ENCODE peak calls at places on chromosomes 4 and X, in nine cellular contexts. W, X, O, R, I, J, A, C and D are unnamed samples.

GRCh38 chr4:13543648-13544555 is at the start of gene NKX3-2:
- DNase-seq in W (peak), X (peak), O (peak), R (no peak), I (no peak), J (peak), A (no peak), C (no peak), D (no peak)

GRCh38 chrX:19799319-19800182 is 87.8 kb downstream of the SH3KBP1 start:
- DNase-seq in W (no peak), X (peak), O (peak), R (no peak), I (peak), J (no peak), A (no peak), C (no peak), D (no peak)

GRCh38 chr4:163548481-163549243 is 54.2 kb downstream of the TMA16 start:
- DNase-seq in W (peak), X (peak), O (peak), R (no peak), I (peak), J (peak), A (no peak), C (no peak), D (peak)

GRCh38 chrX:66050140-66050569 is 10.3 kb upstream of the VSIG4 start:
- DNase-seq in W (no peak), X (no peak), O (no peak), R (no peak), I (no peak), J (no peak), A (no peak), C (no peak), D (no peak)

GRCh38 chr4:145041378-145041777 is 56.6 kb downstream of the ANAPC10 start:
- DNase-seq in W (peak), X (no peak), O (no peak), R (no peak), I (no peak), J (no peak), A (no peak), C (no peak), D (peak)

GRCh38 chrX:1421433-1422134 is 29.7 kb upstream of the SLC25A6 start:
- DNase-seq in W (no peak), X (no peak), O (no peak), R (no peak), I (no peak), J (no peak), A (peak), C (no peak), D (no peak)

GRCh38 chrX:46627044-46627443 is 53.5 kb downstream of the CHST7 start:
- DNase-seq in W (no peak), X (no peak), O (no peak), R (no peak), I (no peak), J (no peak), A (no peak), C (no peak), D (no peak)

GRCh38 chr4:2333356-2333841 is 71.5 kb upstream of the MXD4 start:
- DNase-seq in W (no peak), X (no peak), O (peak), R (no peak), I (no peak), J (peak), A (peak), C (peak), D (peak)

GRCh38 chr4:5758741-5759140 is 47.7 kb downstream of the EVC start:
- DNase-seq in W (no peak), X (peak), O (peak), R (no peak), I (no peak), J (no peak), A (no peak), C (no peak), D (no peak)

GRCh38 chrX:17738737-17739535 is 1.6 kb downstream of the SCML1 start:
- DNase-seq in W (no peak), X (peak), O (peak), R (no peak), I (no peak), J (no peak), A (no peak), C (no peak), D (no peak)

GRCh38 chr4:131430302-131430701 is 1718.8 kb upstream of the PCDH10 start:
- DNase-seq in W (no peak), X (no peak), O (no peak), R (no peak), I (no peak), J (no peak), A (no peak), C (no peak), D (peak)

GRCh38 chrX:41688835-41689234 is at the start of gene GPR34:
- DNase-seq in W (no peak), X (no peak), O (no peak), R (no peak), I (peak), J (no peak), A (no peak), C (no peak), D (no peak)

GRCh38 chr4:151175204-151175603 is 75.8 kb downstream of the RPS3A start:
- DNase-seq in W (no peak), X (no peak), O (no peak), R (no peak), I (no peak), J (no peak), A (no peak), C (no peak), D (no peak)

GRCh38 chr4:2797545-2798305 is 4.8 kb downstream of the SH3BP2 start:
- DNase-seq in W (no peak), X (no peak), O (no peak), R (no peak), I (peak), J (peak), A (peak), C (no peak), D (no peak)

GRCh38 chrX:42398967-42399631 is 378.9 kb downstream of the PPP1R2C start:
- DNase-seq in W (no peak), X (peak), O (no peak), R (no peak), I (no peak), J (no peak), A (no peak), C (no peak), D (no peak)

GRCh38 chr4:128630881-128631280 is 178.6 kb upstream of the JADE1 start:
- DNase-seq in W (no peak), X (no peak), O (peak), R (no peak), I (no peak), J (no peak), A (no peak), C (no peak), D (no peak)

GRCh38 chr4:122747883-122748282 is 15.4 kb downstream of the BBS12 start:
- DNase-seq in W (no peak), X (peak), O (peak), R (no peak), I (no peak), J (no peak), A (no peak), C (no peak), D (no peak)

GRCh38 chr4:99131378-99131777 is 12.7 kb downstream of the ADH4 start:
- DNase-seq in W (no peak), X (no peak), O (no peak), R (no peak), I (no peak), J (no peak), A (no peak), C (no peak), D (no peak)

GRCh38 chrX:85084770-85085393 is 81.2 kb downstream of the APOOL start:
- DNase-seq in W (peak), X (peak), O (peak), R (no peak), I (peak), J (peak), A (no peak), C (no peak), D (peak)

GRCh38 chr4:22607382-22607781 is 85.4 kb upstream of the GBA3 start:
- DNase-seq in W (no peak), X (peak), O (peak), R (peak), I (peak), J (peak), A (no peak), C (no peak), D (peak)